ENCODE peak calls at places on chromosomes 11 and 22, in eight cellular contexts. T, R, U, G, S, O, E and L are unnamed samples. For H3K4me1, the result is how much of the 10 kb centered on the place peaks cover.

GRCh38 chr11:126698576-126698975 is 302.0 kb downstream of the KIRREL3 start:
- DNase-seq in R (no peak), U (no peak), O (no peak), E (no peak), S (no peak), T (no peak), G (no peak), L (no peak)

GRCh38 chr11:96012086-96012824 is 88.3 kb upstream of the MTMR2 start:
- DNase-seq in S (peak), E (peak), O (peak), G (peak), R (peak), T (no peak), U (peak), L (peak)

GRCh38 chr11:27300974-27301373 is 62.0 kb downstream of the CCDC34 start:
- DNase-seq in R (no peak), E (no peak), S (peak), U (no peak), G (no peak), T (no peak), O (no peak), L (no peak)

GRCh38 chr22:19637405-19638281 is 76.7 kb upstream of the SEPTIN5 start:
- DNase-seq in U (no peak), E (no peak), T (no peak), G (peak), O (no peak), R (no peak), S (no peak), L (no peak)

GRCh38 chr11:93605638-93606037 is 55.8 kb upstream of the CEP295 start:
- DNase-seq in S (no peak), E (no peak), R (no peak), U (no peak), G (no peak), T (no peak), O (no peak), L (no peak)

GRCh38 chr11:106467486-106467885 is 390.0 kb downstream of the AASDHPPT start:
- DNase-seq in T (no peak), E (no peak), R (no peak), G (no peak), O (no peak), U (no peak), S (no peak), L (no peak)

GRCh38 chr11:123143476-123143875 is 51.6 kb downstream of the CLMP start:
- DNase-seq in R (no peak), S (no peak), E (no peak), G (no peak), T (no peak), O (no peak), U (no peak), L (no peak)

GRCh38 chr11:83480251-83480650 is 194.1 kb upstream of the CCDC90B start:
- DNase-seq in R (no peak), U (no peak), G (no peak), E (no peak), T (no peak), S (peak), O (no peak), L (no peak)

GRCh38 chr11:86724137-86724536 is 51.7 kb upstream of the ME3 start:
- DNase-seq in O (no peak), U (no peak), R (no peak), G (no peak), T (no peak), S (no peak), E (no peak), L (no peak)

GRCh38 chr11:69925366-69926196 is 106.4 kb upstream of the FGF3 start:
- DNase-seq in E (no peak), R (no peak), S (no peak), G (peak), O (peak), U (no peak), T (no peak), L (no peak)

GRCh38 chr11:75035911-75036536 is 47.3 kb downstream of the NEU3 start:
- DNase-seq in G (no peak), O (no peak), U (no peak), S (no peak), E (no peak), R (no peak), T (peak), L (no peak)

GRCh38 chr22:50011447-50012200 is 941 bp downstream of the IL17REL start:
- DNase-seq in S (no peak), O (no peak), U (no peak), E (no peak), T (peak), G (no peak), R (no peak), L (no peak)

GRCh38 chr11:86484164-86484794 is 109.6 kb downstream of the CCDC81 start:
- DNase-seq in S (peak), E (peak), O (peak), T (peak), U (peak), G (peak), R (no peak), L (peak)

GRCh38 chr11:17462940-17463339 is 13.7 kb downstream of the ABCC8 start:
- DNase-seq in R (no peak), G (no peak), S (no peak), E (no peak), U (no peak), T (no peak), O (no peak), L (no peak)

GRCh38 chr11:120180571-120181445 is 30.0 kb upstream of the OAF start:
- DNase-seq in G (peak), E (peak), U (no peak), O (peak), R (no peak), T (no peak), S (peak), L (peak)

GRCh38 chr11:7967097-7967496 is 1.9 kb upstream of the NLRP10 start:
- DNase-seq in E (no peak), O (no peak), U (no peak), S (peak), T (no peak), R (no peak), G (no peak), L (no peak)

GRCh38 chr11:358129-358805 is 11.0 kb upstream of the B4GALNT4 start:
- DNase-seq in S (no peak), R (no peak), G (no peak), E (no peak), U (no peak), T (no peak), O (peak), L (no peak)

GRCh38 chr11:71451596-71452353 is 1.2 kb upstream of the NADSYN1 start:
- DNase-seq in E (peak), O (no peak), R (no peak), G (no peak), S (no peak), T (no peak), U (no peak), L (peak)

GRCh38 chr11:79963886-79964660 is 523.2 kb upstream of the TENM4 start:
- DNase-seq in R (no peak), E (no peak), U (no peak), S (no peak), O (no peak), G (no peak), T (no peak), L (no peak)

GRCh38 chr11:133082453-133082781 is 449.9 kb downstream of the OPCML start:
- DNase-seq in S (no peak), G (no peak), E (peak), R (no peak), T (no peak), O (no peak), U (peak), L (no peak)

GRCh38 chr11:73201249-73201648 is 16.8 kb upstream of the P2RY2 start:
- DNase-seq in S (no peak), E (no peak), R (no peak), U (no peak), O (peak), G (peak), T (no peak), L (peak)

GRCh38 chr22:24938741-24939341 is 7.7 kb downstream of the LHFPL7 start:
- DNase-seq in R (peak), E (peak), S (peak), T (peak), G (no peak), O (no peak), U (peak), L (no peak)

GRCh38 chr11:118265954-118266353 is 1.9 kb upstream of the MPZL2 start:
- DNase-seq in U (peak), O (peak), E (peak), S (no peak), R (no peak), G (peak), T (no peak), L (peak)

GRCh38 chr11:73797457-73797856 is 9.8 kb downstream of the MRPL48 start:
- DNase-seq in E (no peak), R (no peak), G (no peak), U (no peak), O (no peak), S (no peak), T (no peak), L (no peak)

GRCh38 chr11:27722117-27722844 is 22.0 kb upstream of the BDNF start:
- DNase-seq in R (no peak), U (no peak), O (no peak), E (peak), S (peak), T (no peak), G (no peak), L (no peak)

GRCh38 chr22:25754527-25755202 is 12.7 kb downstream of the MYO18B start:
- DNase-seq in R (no peak), E (peak), U (peak), S (peak), G (peak), O (peak), T (peak), L (peak)

GRCh38 chr22:26608129-26608528 is 9.7 kb downstream of the CRYBB1 start:
- DNase-seq in R (no peak), T (no peak), U (no peak), S (peak), O (no peak), E (no peak), G (no peak), L (no peak)

GRCh38 chr11:72144807-72145565 is 9.5 kb downstream of the FOLR3 start:
- DNase-seq in T (no peak), G (no peak), R (no peak), E (no peak), O (no peak), S (peak), U (no peak), L (no peak)

GRCh38 chr22:23225337-23225723 is 45.0 kb downstream of the BCR start:
- DNase-seq in O (no peak), T (no peak), S (no peak), R (no peak), G (no peak), U (no peak), E (no peak), L (no peak)

GRCh38 chr22:47696776-47697175 is 934.3 kb downstream of the TBC1D22A start:
- DNase-seq in U (no peak), O (no peak), S (no peak), G (no peak), T (no peak), E (no peak), R (no peak), L (no peak)

GRCh38 chr11:2761131-2762030 is 61.6 kb upstream of the KCNQ1OT1 start:
- DNase-seq in U (peak), O (no peak), T (no peak), R (no peak), E (peak), G (peak), S (no peak), L (no peak)

GRCh38 chr11:45665206-45665932 is at the start of gene CHST1:
- DNase-seq in S (peak), G (peak), T (no peak), R (no peak), O (peak), U (peak), E (peak), L (peak)

GRCh38 chr11:68298659-68299516 is 13.5 kb upstream of the LRP5 start:
- DNase-seq in R (no peak), U (no peak), T (no peak), E (no peak), S (no peak), O (no peak), G (no peak), L (no peak)

GRCh38 chr11:88102595-88102929 is 72.7 kb downstream of the RAB38 start:
- DNase-seq in G (no peak), O (no peak), R (no peak), E (no peak), S (no peak), U (no peak), T (no peak), L (no peak)

GRCh38 chr11:117837791-117838190 is 13.2 kb upstream of the FXYD2 start:
- DNase-seq in R (no peak), S (no peak), U (peak), G (no peak), E (no peak), T (no peak), O (no peak), L (no peak)

DNA sequence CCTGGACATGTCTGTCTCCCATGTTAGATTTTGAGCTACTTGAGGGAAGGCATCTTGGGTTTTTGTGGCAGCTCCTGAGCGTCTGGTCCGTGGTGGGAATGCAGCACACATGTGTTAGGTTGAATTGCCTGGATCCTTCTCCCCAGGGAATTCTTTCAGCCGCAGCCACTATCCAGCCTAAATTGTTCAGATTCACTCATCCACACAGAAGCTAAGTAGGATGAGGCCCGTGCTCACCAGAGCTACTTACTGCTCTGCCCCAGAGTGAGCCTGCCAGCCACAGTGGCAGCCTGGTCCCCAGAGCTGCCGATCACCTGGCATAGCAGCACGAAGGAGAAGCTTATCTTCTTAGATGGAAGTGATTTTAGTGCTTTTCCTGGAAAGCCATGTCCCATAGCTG is 34.4 kb upstream of the SORL1-AS1 start:
- DNase-seq in U (no peak), T (no peak), S (no peak), E (no peak), R (no peak), O (no peak), G (no peak), L (no peak)
- H3K4me1 ChIP-seq in U (under half), T (under half), S (under half), E (under half), R (under half), O (under half), G (under half), L (under half)

GRCh38 chr11:11251394-11251970 is 101.6 kb downstream of the CSNK2A3 start:
- DNase-seq in G (no peak), U (no peak), R (no peak), S (no peak), O (no peak), E (no peak), T (no peak), L (no peak)
- H3K4me1 ChIP-seq in G (under half), U (under half), R (under half), S (under half), O (under half), E (under half), T (under half), L (under half)

GRCh38 chr11:64231536-64231935 is 1.2 kb downstream of the DNAJC4 start:
- DNase-seq in E (no peak), R (no peak), T (no peak), S (no peak), U (no peak), G (no peak), O (no peak), L (no peak)

GRCh38 chr11:64229959-64230208 is 464 bp upstream of the DNAJC4 start:
- DNase-seq in S (no peak), G (no peak), R (no peak), U (no peak), O (no peak), T (no peak), E (no peak), L (no peak)

GRCh38 chr11:64230209-64230984 is at the start of gene DNAJC4:
- DNase-seq in T (no peak), U (peak), R (peak), S (peak), E (peak), G (peak), O (peak), L (peak)

GRCh38 chr11:64232182-64233018 is 2.0 kb upstream of the VEGFB start:
- DNase-seq in R (no peak), S (no peak), U (no peak), O (no peak), G (peak), E (no peak), T (no peak), L (no peak)

GRCh38 chr11:64230985-64231365 is 627 bp downstream of the DNAJC4 start:
- DNase-seq in G (no peak), U (no peak), R (no peak), S (no peak), O (no peak), E (no peak), T (no peak), L (no peak)
- H3K4me1 ChIP-seq in G (under half), U (half or more), R (half or more), S (under half), O (under half), E (under half), T (under half), L (under half)

GRCh38 chr11:34826384-34826726 is 89.8 kb downstream of the APIP start:
- DNase-seq in S (no peak), G (no peak), E (no peak), U (no peak), R (no peak), T (no peak), O (no peak), L (no peak)
- H3K4me1 ChIP-seq in S (under half), G (under half), E (under half), U (under half), R (under half), T (under half), O (under half), L (under half)

GRCh38 chr22:37018086-37018814 is 997 bp downstream of the TST start:
- DNase-seq in R (no peak), G (no peak), S (no peak), T (no peak), O (no peak), U (no peak), E (no peak), L (no peak)
- H3K4me1 ChIP-seq in R (under half), G (under half), S (under half), T (under half), O (under half), U (under half), E (half or more), L (under half)

DNA sequence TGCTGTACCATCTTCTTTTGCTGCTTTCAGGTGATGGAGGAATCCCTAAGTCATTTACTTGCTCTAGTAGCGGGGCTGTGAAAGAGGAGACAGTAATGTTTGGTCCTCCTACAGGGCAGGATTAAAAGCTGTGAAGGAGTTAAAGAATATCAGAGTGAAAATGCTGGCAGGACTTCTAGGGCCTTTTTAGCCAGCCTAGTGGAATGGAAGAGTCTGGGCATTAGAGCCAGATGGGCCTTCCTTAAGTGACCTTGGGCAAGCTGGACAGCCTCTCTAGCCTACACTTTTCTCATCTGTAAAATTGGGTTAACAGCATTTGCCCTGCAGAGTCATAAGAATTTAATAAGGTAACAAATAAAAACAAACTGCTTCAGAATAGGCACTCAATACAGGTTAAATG is 114.7 kb downstream of the RBFOX2 start:
- DNase-seq in S (no peak), R (no peak), O (no peak), E (peak), G (no peak), T (no peak), U (no peak), L (no peak)
- H3K4me1 ChIP-seq in S (under half), R (under half), O (under half), E (under half), G (under half), T (under half), U (half or more), L (under half)

GRCh38 chr11:131457163-131457562 is 86.7 kb downstream of the NTM start:
- DNase-seq in S (no peak), T (no peak), R (no peak), O (no peak), E (no peak), U (no peak), G (no peak), L (no peak)
- H3K4me1 ChIP-seq in S (under half), T (under half), R (under half), O (under half), E (under half), U (under half), G (under half), L (under half)

GRCh38 chr22:40449676-40450035 is 79.3 kb downstream of the SGSM3 start:
- DNase-seq in S (peak), U (no peak), E (no peak), T (no peak), R (no peak), G (no peak), O (no peak), L (peak)
- H3K4me1 ChIP-seq in S (under half), U (half or more), E (under half), T (under half), R (half or more), G (under half), O (under half), L (under half)

GRCh38 chr22:38954414-38955043 is 2.9 kb upstream of the APOBEC3A start:
- DNase-seq in G (no peak), R (no peak), U (no peak), O (no peak), S (no peak), T (no peak), E (no peak), L (no peak)
- H3K4me1 ChIP-seq in G (under half), R (under half), U (half or more), O (under half), S (under half), T (under half), E (under half), L (under half)

DNA sequence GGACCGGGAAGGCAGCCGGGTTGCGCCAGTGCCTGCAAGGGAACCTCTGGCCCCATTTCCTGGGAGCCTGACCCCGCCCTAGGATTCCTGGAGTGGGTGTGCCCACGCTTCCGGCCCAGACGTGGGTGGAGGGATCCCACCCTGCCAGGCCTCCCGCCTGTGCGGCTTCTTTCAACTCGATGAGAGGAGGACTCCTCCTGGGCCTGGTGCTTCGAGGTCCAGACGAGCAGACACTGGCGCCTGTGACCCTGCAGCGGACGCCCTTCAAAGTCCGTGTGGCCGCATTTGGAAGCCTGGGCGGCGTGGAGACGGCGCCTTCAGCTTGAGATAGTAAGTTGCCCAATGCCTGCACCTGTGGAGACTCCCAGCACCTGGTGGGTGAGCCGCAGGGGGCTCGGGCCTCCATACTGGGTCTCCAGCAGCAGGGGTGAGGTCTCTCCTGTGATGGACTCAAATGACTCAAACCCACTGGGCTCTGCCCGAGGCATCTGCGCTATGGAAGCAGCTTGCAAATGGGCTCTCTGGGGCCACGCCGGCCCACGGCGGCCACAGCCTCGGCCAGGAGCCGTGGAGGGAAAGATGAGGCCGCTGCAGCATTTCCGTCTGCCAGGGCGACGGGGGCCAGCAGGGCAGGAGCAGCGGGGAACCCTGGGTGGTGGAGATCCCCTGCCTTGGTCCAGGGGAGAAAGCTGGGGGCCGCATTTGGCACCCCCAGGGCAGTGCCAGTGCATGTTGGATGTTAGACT is 64.3 kb upstream of the PPARA start:
- DNase-seq in U (peak), S (peak), E (peak), R (no peak), G (no peak), T (no peak), O (peak), L (peak)
- H3K4me1 ChIP-seq in U (half or more), S (under half), E (half or more), R (under half), G (under half), T (under half), O (half or more), L (half or more)